ENCODE peak calls at places on chromosomes 16 and 17, in eight cellular contexts. One of them, this sample, is unnamed.

GRCh38 chr17:21510686-21511367 is 134.7 kb downstream of the KCNJ12 start:
- DNase-seq in heart right ventricle: no peak
- DNase-seq in adrenal gland: no peak
- DNase-seq in heart left ventricle: no peak
- DNase-seq in neuronal stem cell: no peak
- DNase-seq in HT-29: no peak
- DNase-seq in CD4-positive, alpha-beta memory T cell: no peak
- DNase-seq in RCC 7860: no peak
- DNase-seq in this sample: no peak

GRCh38 chr17:61395409-61395982 is 4.1 kb upstream of the TBX2 start:
- DNase-seq in heart right ventricle: no peak
- DNase-seq in adrenal gland: no peak
- DNase-seq in heart left ventricle: no peak
- DNase-seq in neuronal stem cell: no peak
- DNase-seq in HT-29: no peak
- DNase-seq in CD4-positive, alpha-beta memory T cell: no peak
- DNase-seq in RCC 7860: no peak
- DNase-seq in this sample: no peak

GRCh38 chr17:75270218-75270965 is 639 bp downstream of the MIF4GD start:
- DNase-seq in heart right ventricle: peak; percentile 65
- DNase-seq in adrenal gland: peak; percentile 81
- DNase-seq in heart left ventricle: peak; percentile 74
- DNase-seq in neuronal stem cell: peak; percentile 50
- DNase-seq in HT-29: peak; percentile 82
- DNase-seq in CD4-positive, alpha-beta memory T cell: no peak
- DNase-seq in RCC 7860: peak; percentile 51
- DNase-seq in this sample: peak; percentile 58

GRCh38 chr17:12659500-12659899 is 6.2 kb upstream of the MYOCD start:
- DNase-seq in heart right ventricle: no peak
- DNase-seq in adrenal gland: no peak
- DNase-seq in heart left ventricle: no peak
- DNase-seq in neuronal stem cell: no peak
- DNase-seq in HT-29: no peak
- DNase-seq in CD4-positive, alpha-beta memory T cell: no peak
- DNase-seq in RCC 7860: no peak
- DNase-seq in this sample: no peak

GRCh38 chr16:23134274-23134673 is 15.0 kb downstream of the USP31 start:
- DNase-seq in heart right ventricle: peak; percentile 67
- DNase-seq in adrenal gland: peak; percentile 62
- DNase-seq in heart left ventricle: peak; percentile 50
- DNase-seq in neuronal stem cell: no peak
- DNase-seq in HT-29: no peak
- DNase-seq in CD4-positive, alpha-beta memory T cell: no peak
- DNase-seq in RCC 7860: no peak
- DNase-seq in this sample: no peak

GRCh38 chr16:495127-495748 is 32.3 kb upstream of the CAPN15 start:
- DNase-seq in heart right ventricle: no peak
- DNase-seq in adrenal gland: peak; percentile 33
- DNase-seq in heart left ventricle: no peak
- DNase-seq in neuronal stem cell: no peak
- DNase-seq in HT-29: peak; percentile 59
- DNase-seq in CD4-positive, alpha-beta memory T cell: no peak
- DNase-seq in RCC 7860: peak; percentile 15
- DNase-seq in this sample: no peak

GRCh38 chr17:39617446-39618251 is 9.1 kb upstream of the PPP1R1B start:
- DNase-seq in heart right ventricle: peak; percentile 48
- DNase-seq in adrenal gland: peak; percentile 69
- DNase-seq in heart left ventricle: peak; percentile 66
- DNase-seq in neuronal stem cell: no peak
- DNase-seq in HT-29: peak; percentile 84
- DNase-seq in CD4-positive, alpha-beta memory T cell: peak; percentile 62
- DNase-seq in RCC 7860: peak; percentile 51
- DNase-seq in this sample: peak; percentile 90

GRCh38 chr16:82524939-82525338 is 101.8 kb upstream of the CDH13 start:
- DNase-seq in heart right ventricle: no peak
- DNase-seq in adrenal gland: no peak
- DNase-seq in heart left ventricle: no peak
- DNase-seq in neuronal stem cell: no peak
- DNase-seq in HT-29: no peak
- DNase-seq in CD4-positive, alpha-beta memory T cell: no peak
- DNase-seq in RCC 7860: no peak
- DNase-seq in this sample: no peak

GRCh38 chr17:36921131-36921851 is 16.0 kb upstream of the LHX1 start:
- DNase-seq in heart right ventricle: no peak
- DNase-seq in adrenal gland: no peak
- DNase-seq in heart left ventricle: no peak
- DNase-seq in neuronal stem cell: no peak
- DNase-seq in HT-29: peak; percentile 92
- DNase-seq in CD4-positive, alpha-beta memory T cell: no peak
- DNase-seq in RCC 7860: peak; percentile 98
- DNase-seq in this sample: no peak

GRCh38 chr16:65621640-65622039 is 499.8 kb upstream of the CDH11 start:
- DNase-seq in heart right ventricle: no peak
- DNase-seq in adrenal gland: no peak
- DNase-seq in heart left ventricle: no peak
- DNase-seq in neuronal stem cell: no peak
- DNase-seq in HT-29: no peak
- DNase-seq in CD4-positive, alpha-beta memory T cell: no peak
- DNase-seq in RCC 7860: no peak
- DNase-seq in this sample: no peak

GRCh38 chr17:41026668-41027471 is at the start of gene KRTAP1-5:
- DNase-seq in heart right ventricle: no peak
- DNase-seq in adrenal gland: no peak
- DNase-seq in heart left ventricle: no peak
- DNase-seq in neuronal stem cell: no peak
- DNase-seq in HT-29: no peak
- DNase-seq in CD4-positive, alpha-beta memory T cell: no peak
- DNase-seq in RCC 7860: no peak
- DNase-seq in this sample: no peak

GRCh38 chr16:1311212-1311737 is 1.8 kb downstream of the UBE2I start:
- DNase-seq in heart right ventricle: no peak
- DNase-seq in adrenal gland: peak; percentile 34
- DNase-seq in heart left ventricle: no peak
- DNase-seq in neuronal stem cell: no peak
- DNase-seq in HT-29: no peak
- DNase-seq in CD4-positive, alpha-beta memory T cell: no peak
- DNase-seq in RCC 7860: no peak
- DNase-seq in this sample: no peak

GRCh38 chr16:200388-200787 is 20.1 kb downstream of the HBQ1 start:
- DNase-seq in heart right ventricle: no peak
- DNase-seq in adrenal gland: no peak
- DNase-seq in heart left ventricle: no peak
- DNase-seq in neuronal stem cell: no peak
- DNase-seq in HT-29: no peak
- DNase-seq in CD4-positive, alpha-beta memory T cell: no peak
- DNase-seq in RCC 7860: peak; percentile 50
- DNase-seq in this sample: no peak

GRCh38 chr17:49878931-49879330 is 31.1 kb upstream of the TAC4 start:
- DNase-seq in heart right ventricle: no peak
- DNase-seq in adrenal gland: no peak
- DNase-seq in heart left ventricle: no peak
- DNase-seq in neuronal stem cell: no peak
- DNase-seq in HT-29: no peak
- DNase-seq in CD4-positive, alpha-beta memory T cell: no peak
- DNase-seq in RCC 7860: no peak
- DNase-seq in this sample: no peak

GRCh38 chr17:81867123-81867951 is 3.8 kb downstream of the ARHGDIA start:
- DNase-seq in heart right ventricle: no peak
- DNase-seq in adrenal gland: peak; percentile 74
- DNase-seq in heart left ventricle: no peak
- DNase-seq in neuronal stem cell: no peak
- DNase-seq in HT-29: peak; percentile 73
- DNase-seq in CD4-positive, alpha-beta memory T cell: no peak
- DNase-seq in RCC 7860: peak; percentile 34
- DNase-seq in this sample: peak; percentile 30

GRCh38 chr16:346587-346986 is 5.9 kb downstream of the AXIN1 start:
- DNase-seq in heart right ventricle: no peak
- DNase-seq in adrenal gland: no peak
- DNase-seq in heart left ventricle: no peak
- DNase-seq in neuronal stem cell: no peak
- DNase-seq in HT-29: no peak
- DNase-seq in CD4-positive, alpha-beta memory T cell: no peak
- DNase-seq in RCC 7860: peak; percentile 23
- DNase-seq in this sample: no peak

GRCh38 chr17:1438593-1439083 is 17.4 kb downstream of the CRK start:
- DNase-seq in heart right ventricle: no peak
- DNase-seq in adrenal gland: peak; percentile 76
- DNase-seq in heart left ventricle: no peak
- DNase-seq in neuronal stem cell: no peak
- DNase-seq in HT-29: no peak
- DNase-seq in CD4-positive, alpha-beta memory T cell: no peak
- DNase-seq in RCC 7860: peak; percentile 14
- DNase-seq in this sample: no peak

GRCh38 chr17:15509095-15509494 is 41.7 kb upstream of the CDRT4 start:
- DNase-seq in heart right ventricle: no peak
- DNase-seq in adrenal gland: no peak
- DNase-seq in heart left ventricle: no peak
- DNase-seq in neuronal stem cell: no peak
- DNase-seq in HT-29: no peak
- DNase-seq in CD4-positive, alpha-beta memory T cell: no peak
- DNase-seq in RCC 7860: no peak
- DNase-seq in this sample: no peak

This sample was measured in B cell.